ENCODE peak calls at places on chromosomes 11 and 22, in six cellular contexts. V is RCC 7860; Q is effector CD4-positive, alpha-beta T cell; T is breast epithelium; B is left ventricle myocardium inferior; R is neuronal stem cell. Z is an unnamed sample.

GRCh38 chr11:129699711-129700304 is 115.8 kb upstream of the TMEM45B start:
- DNase-seq in V (no peak), B (no peak), Q (no peak), T (no peak), R (no peak), Z (no peak)

GRCh38 chr22:30277547-30278344 is 11.1 kb upstream of the OSM start:
- DNase-seq in R (no peak), B (no peak), Q (no peak), V (peak; percentile 45), T (no peak), Z (no peak)

GRCh38 chr11:12005476-12005875 is 3.0 kb downstream of the DKK3 start:
- DNase-seq in T (no peak), R (no peak), Q (no peak), V (no peak), B (no peak), Z (no peak)

GRCh38 chr11:20355221-20356219 is 8.0 kb upstream of the HTATIP2 start:
- DNase-seq in Q (peak; percentile 23), R (no peak), V (no peak), B (no peak), T (no peak), Z (peak; percentile 67)

GRCh38 chr11:108835624-108836023 is 170.8 kb downstream of the DDX10 start:
- DNase-seq in T (no peak), R (no peak), Q (no peak), B (no peak), V (no peak), Z (no peak)

GRCh38 chr22:39266398-39267030 is 21.7 kb upstream of the PDGFB start:
- DNase-seq in T (no peak), V (no peak), R (no peak), B (no peak), Q (no peak), Z (no peak)

GRCh38 chr11:19577849-19578619 is 134.6 kb upstream of the NAV2 start:
- DNase-seq in B (peak; percentile 48), T (no peak), R (no peak), Q (no peak), V (no peak), Z (no peak)

GRCh38 chr11:20208622-20209090 is 48.4 kb upstream of the DBX1 start:
- DNase-seq in R (peak; percentile 87), Q (no peak), V (no peak), T (no peak), B (no peak), Z (no peak)

GRCh38 chr11:65539401-65540289 is 14.8 kb downstream of the SCYL1 start:
- DNase-seq in T (no peak), B (no peak), Q (no peak), V (no peak), R (no peak), Z (peak; percentile 83)

GRCh38 chr22:18044548-18045271 is 20.3 kb upstream of the MICAL3 start:
- DNase-seq in T (no peak), Q (no peak), B (peak; percentile 80), V (no peak), R (no peak), Z (no peak)

GRCh38 chr11:76768091-76769047 is 14.8 kb upstream of the TSKU start:
- DNase-seq in T (peak; percentile 68), B (peak; percentile 59), V (peak; percentile 4), Q (no peak), R (no peak), Z (no peak)

GRCh38 chr22:24059121-24059520 is 48.0 kb downstream of the CABIN1 start:
- DNase-seq in T (no peak), B (no peak), R (no peak), V (no peak), Q (no peak), Z (no peak)

GRCh38 chr22:19864538-19865106 is 9.9 kb upstream of the GNB1L start:
- DNase-seq in Q (no peak), T (no peak), V (no peak), B (no peak), R (no peak), Z (no peak)

GRCh38 chr22:46093796-46094195 is 56.5 kb upstream of the PPARA start:
- DNase-seq in R (no peak), B (no peak), T (no peak), V (no peak), Q (no peak), Z (no peak)

GRCh38 chr11:97833412-97833811 is 1187.3 kb upstream of the CNTN5 start:
- DNase-seq in T (no peak), Q (no peak), R (no peak), B (no peak), V (no peak), Z (no peak)

GRCh38 chr11:41781441-41781840 is 322.0 kb upstream of the LRRC4C start:
- DNase-seq in B (no peak), V (no peak), Q (no peak), R (no peak), T (no peak), Z (no peak)

GRCh38 chr22:25154686-25154999 is 45.0 kb upstream of the CRYBB3 start:
- DNase-seq in Q (no peak), B (no peak), V (no peak), T (no peak), R (no peak), Z (no peak)

GRCh38 chr11:77423624-77424023 is 50.3 kb downstream of the PAK1 start:
- DNase-seq in T (no peak), V (no peak), Q (no peak), R (no peak), B (no peak), Z (no peak)

GRCh38 chr11:35364101-35364780 is 55.1 kb downstream of the SLC1A2 start:
- DNase-seq in T (peak; percentile 85), Q (no peak), R (no peak), V (peak; percentile 53), B (peak; percentile 41), Z (no peak)

GRCh38 chr11:38323961-38324761 is 1726.1 kb upstream of the RAG2 start:
- DNase-seq in V (no peak), T (no peak), R (no peak), Q (no peak), B (no peak), Z (no peak)

GRCh38 chr11:32334822-32335221 is 100.5 kb downstream of the WT1 start:
- DNase-seq in T (no peak), R (no peak), V (no peak), Q (no peak), B (no peak), Z (no peak)

GRCh38 chr22:37229012-37229804 is 14.9 kb downstream of the RAC2 start:
- DNase-seq in T (no peak), R (no peak), Q (peak; percentile 24), V (peak; percentile 85), B (no peak), Z (peak; percentile 27)

Z was measured in CD4-positive, CD25-positive, alpha-beta regulatory T cell.